ENCODE peak calls at places on chromosome 13, in six cellular contexts. J is natural killer cell; P is nephron progenitor cell; F is activated CD4-positive, alpha-beta T cell treated with anti-CD3 and anti-CD28 coated beads, Interleukin-2, amount 50 U/mL, for 48 hours; U is NCI-H2081; M is stimulated activated CD4-positive, alpha-beta T cell treated with anti-CD3 and anti-CD28 coated beads, Interleukin-4, amount 100 ng/mL, for 24 hours. X is an unnamed sample.

GRCh38 chr13:93098972-93099371 is 127.6 kb upstream of the GPC6 start:
- DNase-seq in U (no peak), M (no peak), P (no peak), J (no peak), F (no peak), X (no peak)

GRCh38 chr13:46202188-46202795 is 9.4 kb upstream of the LRRC63 start:
- DNase-seq in U (no peak), J (no peak), F (no peak), P (no peak), M (no peak), X (no peak)

GRCh38 chr13:49629947-49630346 is 1.6 kb downstream of the ARL11 start:
- DNase-seq in P (no peak), M (no peak), U (no peak), J (no peak), F (no peak), X (no peak)

GRCh38 chr13:100798739-100799361 is 124.3 kb upstream of the TMTC4 start:
- DNase-seq in F (no peak), U (no peak), J (no peak), M (no peak), P (no peak), X (no peak)

GRCh38 chr13:76630629-76631028 is 255.6 kb downstream of the KCTD12 start:
- DNase-seq in J (no peak), M (no peak), F (no peak), U (no peak), P (no peak), X (no peak)

GRCh38 chr13:41942462-41943094 is 18.3 kb downstream of the VWA8 start:
- DNase-seq in U (no peak), M (no peak), J (no peak), P (peak; percentile 22), F (no peak), X (no peak)

GRCh38 chr13:48222358-48223015 is 10.5 kb upstream of the ITM2B start:
- DNase-seq in M (no peak), U (no peak), J (no peak), P (no peak), F (no peak), X (no peak)

GRCh38 chr13:49938921-49939320 is 2.8 kb upstream of the SPRYD7 start:
- DNase-seq in F (no peak), J (no peak), U (no peak), M (no peak), P (no peak), X (no peak)

GRCh38 chr13:31895687-31896086 is 135.9 kb upstream of the FRY start:
- DNase-seq in J (no peak), P (no peak), F (no peak), U (no peak), M (no peak), X (no peak)

GRCh38 chr13:33236021-33236420 is 49.5 kb downstream of the STARD13 start:
- DNase-seq in U (no peak), M (no peak), P (no peak), F (no peak), J (no peak), X (no peak)

GRCh38 chr13:101829484-101829883 is 377.0 kb downstream of the ITGBL1 start:
- DNase-seq in P (no peak), M (no peak), J (no peak), U (no peak), F (no peak), X (no peak)

GRCh38 chr13:103431880-103432279 is 365.7 kb upstream of the SLC10A2 start:
- DNase-seq in J (no peak), F (no peak), P (no peak), M (no peak), U (no peak), X (no peak)

GRCh38 chr13:36418022-36418805 is 14.1 kb upstream of the CCNA1 start:
- DNase-seq in U (no peak), P (no peak), F (no peak), J (no peak), M (no peak), X (peak; percentile 16)

GRCh38 chr13:40668335-40668734 is 1.9 kb upstream of the FOXO1 start:
- DNase-seq in M (peak; percentile 33), J (peak; percentile 21), P (peak; percentile 13), U (no peak), F (no peak), X (peak; percentile 45)